ENCODE peak calls at places on chromosomes 3 and 15, in five cellular contexts. J is H1, I is WTC11, N is HepG2, Q is GM12878. O is an unnamed sample.

GRCh38 chr15:29749365-29750086 is 72.7 kb downstream of the TJP1 start:
- DNase-seq in I (no peak), Q (no peak), N (no peak), J (no peak), O (no peak)

GRCh38 chr3:142180761-142181362 is 31.5 kb upstream of the TFDP2 start:
- DNase-seq in I (peak), Q (no peak), N (peak), J (peak), O (peak)

GRCh38 chr15:50151468-50151867 is 30.5 kb upstream of the SLC27A2 start:
- DNase-seq in J (no peak), N (no peak), Q (no peak), I (no peak), O (no peak)

GRCh38 chr15:85019815-85020590 is 38.3 kb downstream of the PDE8A start:
- DNase-seq in Q (peak), I (no peak), J (no peak), N (no peak), O (no peak)

GRCh38 chr3:34998905-34999304 is 640.4 kb upstream of the ARPP21 start:
- DNase-seq in Q (no peak), J (no peak), N (no peak), I (no peak), O (no peak)

GRCh38 chr15:101134780-101135179 is 117.1 kb downstream of the CHSY1 start:
- DNase-seq in Q (no peak), N (no peak), I (no peak), J (no peak), O (no peak)

GRCh38 chr15:28936481-28936881 is 50.7 kb downstream of the APBA2 start:
- DNase-seq in I (no peak), J (no peak), N (no peak), Q (no peak), O (no peak)

GRCh38 chr3:17581421-17582080 is 160.9 kb downstream of the TBC1D5 start:
- DNase-seq in Q (no peak), I (no peak), J (no peak), N (no peak), O (no peak)

GRCh38 chr3:161939919-161940693 is 443.5 kb downstream of the OTOL1 start:
- DNase-seq in N (no peak), Q (no peak), I (no peak), J (no peak), O (no peak)

GRCh38 chr3:130820976-130821375 is 72.9 kb upstream of the ATP2C1 start:
- DNase-seq in I (no peak), J (no peak), N (peak), Q (no peak), O (no peak)

GRCh38 chr3:5022966-5023776 is 43.9 kb downstream of the BHLHE40 start:
- DNase-seq in N (peak), J (no peak), Q (no peak), I (no peak), O (peak)

GRCh38 chr3:184325269-184325668 is 10.9 kb downstream of the EIF4G1 start:
- DNase-seq in Q (no peak), N (no peak), I (no peak), J (no peak), O (no peak)

GRCh38 chr15:80934761-80935221 is 54.8 kb downstream of the MESD start:
- DNase-seq in Q (no peak), N (no peak), J (no peak), I (no peak), O (no peak)

GRCh38 chr3:195662-196061 is 901 bp upstream of the CHL1 start:
- DNase-seq in J (no peak), Q (no peak), I (no peak), N (no peak), O (no peak)

GRCh38 chr3:112470791-112471190 is 28.5 kb downstream of the BTLA start:
- DNase-seq in Q (no peak), I (no peak), J (no peak), N (no peak), O (no peak)

GRCh38 chr3:63869929-63870328 is 6.3 kb downstream of the ATXN7 start:
- DNase-seq in Q (no peak), N (no peak), J (no peak), I (no peak), O (no peak)

GRCh38 chr15:50146661-50147060 is 27.6 kb upstream of the ATP8B4 start:
- DNase-seq in J (no peak), I (no peak), Q (no peak), N (no peak), O (no peak)

GRCh38 chr15:101401286-101401685 is 88.2 kb downstream of the PCSK6 start:
- DNase-seq in Q (no peak), J (peak), N (no peak), I (no peak), O (no peak)

GRCh38 chr15:99440029-99440428 is 125.8 kb upstream of the MEF2A start:
- DNase-seq in N (no peak), J (no peak), Q (no peak), I (no peak), O (no peak)

GRCh38 chr3:39148116-39149058 is 5.0 kb downstream of the CSRNP1 start:
- DNase-seq in Q (no peak), N (no peak), J (no peak), I (no peak), O (peak)

GRCh38 chr3:16490062-16490641 is 23.3 kb downstream of the RFTN1 start:
- DNase-seq in J (no peak), I (no peak), Q (no peak), N (no peak), O (no peak)

GRCh38 chr3:59436164-59436958 is 386.5 kb upstream of the CFAP20DC start:
- DNase-seq in Q (no peak), I (no peak), J (no peak), N (no peak), O (no peak)

DNA sequence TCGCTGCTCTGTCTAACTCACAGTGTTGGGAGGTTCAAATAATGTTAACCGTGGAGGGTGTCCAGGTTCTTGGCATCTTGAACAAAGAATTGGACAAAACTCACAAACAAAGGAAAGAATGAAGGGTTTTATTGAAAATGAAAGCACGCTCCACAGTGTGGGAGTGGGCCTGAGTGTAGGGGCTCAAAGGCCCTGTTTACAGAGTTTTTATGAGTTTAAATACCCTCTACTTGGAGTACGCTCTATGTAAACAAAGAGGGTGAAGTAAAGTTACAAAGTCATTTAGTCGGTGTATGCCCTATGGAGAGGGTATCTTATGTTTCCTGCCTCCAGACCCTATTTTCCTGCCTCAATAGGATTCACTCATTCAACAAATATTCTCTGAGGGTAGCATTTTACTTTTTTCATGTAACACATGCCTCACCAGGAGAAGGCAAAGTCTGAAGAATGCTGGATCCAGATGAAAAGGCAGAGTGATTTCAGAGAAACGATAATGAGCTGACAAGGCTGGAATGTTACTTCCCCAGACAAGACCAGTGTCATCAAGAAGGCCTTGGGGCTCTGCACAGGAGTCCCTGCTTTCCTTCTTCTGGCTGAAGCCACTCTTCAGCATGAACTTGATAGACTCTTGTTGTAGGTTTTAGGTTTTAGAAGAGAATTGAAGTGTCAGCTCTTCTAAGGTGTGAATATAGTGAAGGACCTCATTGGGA is 163.6 kb downstream of the FAM43A start:
- DNase-seq in J (no peak), N (peak), I (no peak), Q (no peak), O (no peak)
- TF ChIP-seq CREB1 in J (no peak), N (no peak), I (no peak), Q (no peak), O (no peak)

GRCh38 chr15:38017721-38018120 is 83.3 kb downstream of the TMCO5A start:
- DNase-seq in J (no peak), N (no peak), Q (peak), I (no peak), O (peak)
- TF ChIP-seq ATF3 in J (no peak), N (no peak), Q (no peak), I (no peak), O (no peak)

GRCh38 chr15:67433495-67434099 is 87.3 kb upstream of the C15orf61 start:
- DNase-seq in Q (peak), J (peak), I (peak), N (peak), O (peak)
- TF ChIP-seq CREB1 in Q (no peak), J (no peak), I (no peak), N (no peak), O (no peak)

GRCh38 chr3:66138336-66139234 is 82.2 kb upstream of the SLC25A26 start:
- DNase-seq in I (peak), N (peak), J (peak), Q (no peak), O (peak)
- TF ChIP-seq ATF3 in I (no peak), N (no peak), J (no peak), Q (no peak), O (no peak)

DNA sequence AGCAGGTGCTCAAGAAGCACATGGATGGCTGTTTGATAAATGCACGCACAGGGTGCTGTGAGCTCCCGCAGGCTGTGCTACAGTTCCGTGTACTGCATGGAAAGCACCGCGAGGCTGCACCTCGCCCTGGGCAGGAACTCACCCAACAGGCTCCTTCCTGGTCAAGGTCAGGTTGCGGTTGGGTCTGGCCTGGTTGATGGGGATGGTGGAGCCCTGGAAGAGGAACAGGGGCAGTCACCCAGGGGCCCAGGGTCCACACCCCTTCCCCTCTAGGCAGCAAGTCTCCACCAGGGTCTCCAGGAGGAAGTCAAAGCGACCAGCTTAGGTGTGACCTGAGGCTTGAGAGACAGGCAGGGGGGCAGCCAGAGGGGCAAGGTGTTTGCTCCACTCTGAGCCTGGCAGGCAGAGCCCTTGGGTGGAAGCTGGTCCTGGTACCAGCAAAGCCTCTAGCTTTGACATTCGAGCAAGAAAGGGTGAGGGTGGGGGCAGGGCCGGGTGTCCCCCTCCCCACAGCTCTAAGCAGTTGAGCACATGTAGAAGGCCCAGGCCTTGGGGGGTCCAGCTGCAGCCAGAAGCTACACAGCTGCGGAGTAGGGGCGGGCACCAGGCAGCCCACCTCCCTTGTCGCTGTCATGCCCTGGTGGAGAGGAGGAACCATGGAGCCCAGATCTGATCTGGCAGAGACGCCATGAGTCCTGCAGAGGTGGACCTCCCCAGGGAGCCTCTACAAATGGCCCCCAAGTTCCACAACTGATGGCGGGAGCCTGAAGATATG is 46.3 kb upstream of the SLC41A3 start:
- DNase-seq in Q (no peak), I (no peak), J (peak), N (no peak), O (no peak)
- TF ChIP-seq CREB1 in Q (no peak), I (no peak), J (no peak), N (no peak), O (no peak)

DNA sequence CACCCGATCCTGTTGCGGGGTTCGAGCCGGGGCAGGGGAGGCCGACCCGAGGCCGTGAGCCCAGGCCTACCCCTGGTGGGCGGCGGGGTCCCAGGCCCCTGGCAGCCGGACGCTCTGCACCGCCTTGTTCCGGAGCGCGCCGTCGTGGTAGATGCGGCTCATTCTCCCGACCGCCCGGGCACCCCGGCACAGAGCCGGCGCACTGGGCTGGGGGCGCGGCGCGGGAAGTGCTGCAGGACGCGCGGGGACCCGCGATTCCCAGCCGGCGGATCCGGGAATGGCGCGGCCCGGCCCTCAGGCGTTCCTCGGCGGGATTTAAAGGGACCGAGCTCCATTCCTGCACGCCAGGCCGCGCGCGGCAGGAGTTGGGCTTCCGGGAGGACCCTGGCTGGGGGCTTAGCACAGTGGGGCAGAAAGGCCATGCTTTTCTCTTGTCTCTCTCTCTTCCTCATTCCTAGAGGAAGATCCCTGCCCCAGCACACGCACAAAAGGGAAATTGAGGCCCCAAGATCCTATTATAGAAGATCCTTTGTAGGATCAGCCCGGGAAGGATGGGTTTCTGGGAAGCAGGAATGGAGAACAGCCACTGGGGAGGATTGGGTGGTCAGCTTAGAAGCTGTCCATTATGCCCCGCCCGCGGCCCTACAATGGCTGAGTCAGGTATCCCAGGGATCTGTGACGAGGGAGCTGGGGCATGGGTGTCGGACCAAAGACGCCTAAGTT is at the start of gene ARPIN:
- DNase-seq in I (peak), Q (no peak), N (peak), J (peak), O (no peak)
- TF ChIP-seq ATF3 in I (no peak), Q (no peak), N (no peak), J (no peak), O (no peak)

GRCh38 chr15:65334586-65335231 is 30.2 kb downstream of the RNU5B-1 start:
- DNase-seq in I (no peak), N (no peak), J (peak), Q (no peak), O (no peak)
- TF ChIP-seq CREB1 in I (no peak), N (no peak), J (no peak), Q (no peak), O (no peak)

DNA sequence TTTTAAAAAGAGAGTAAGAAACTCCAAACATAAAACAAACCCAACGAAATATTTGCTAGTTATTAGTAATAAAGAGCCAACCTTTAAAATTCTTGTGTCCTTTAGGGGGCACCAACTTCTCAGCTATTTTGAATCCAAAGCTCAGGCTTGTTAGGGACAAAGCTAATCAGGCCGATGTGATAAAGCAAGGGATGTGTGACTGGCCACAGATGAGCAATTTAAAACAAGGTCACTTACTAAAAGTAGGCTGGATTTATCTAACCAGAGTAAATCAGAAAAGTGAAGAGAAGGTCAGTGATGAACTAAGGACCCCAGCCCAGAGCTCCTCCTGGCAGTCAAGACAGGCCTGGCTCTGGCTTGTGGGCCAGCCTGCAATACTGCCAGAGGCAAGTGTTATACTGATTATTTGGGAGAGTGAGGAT is 108.5 kb downstream of the CYP19A1 start:
- DNase-seq in Q (no peak), N (peak), I (no peak), J (no peak), O (peak)
- TF ChIP-seq ATF3 in Q (no peak), N (no peak), I (no peak), J (no peak), O (no peak)

DNA sequence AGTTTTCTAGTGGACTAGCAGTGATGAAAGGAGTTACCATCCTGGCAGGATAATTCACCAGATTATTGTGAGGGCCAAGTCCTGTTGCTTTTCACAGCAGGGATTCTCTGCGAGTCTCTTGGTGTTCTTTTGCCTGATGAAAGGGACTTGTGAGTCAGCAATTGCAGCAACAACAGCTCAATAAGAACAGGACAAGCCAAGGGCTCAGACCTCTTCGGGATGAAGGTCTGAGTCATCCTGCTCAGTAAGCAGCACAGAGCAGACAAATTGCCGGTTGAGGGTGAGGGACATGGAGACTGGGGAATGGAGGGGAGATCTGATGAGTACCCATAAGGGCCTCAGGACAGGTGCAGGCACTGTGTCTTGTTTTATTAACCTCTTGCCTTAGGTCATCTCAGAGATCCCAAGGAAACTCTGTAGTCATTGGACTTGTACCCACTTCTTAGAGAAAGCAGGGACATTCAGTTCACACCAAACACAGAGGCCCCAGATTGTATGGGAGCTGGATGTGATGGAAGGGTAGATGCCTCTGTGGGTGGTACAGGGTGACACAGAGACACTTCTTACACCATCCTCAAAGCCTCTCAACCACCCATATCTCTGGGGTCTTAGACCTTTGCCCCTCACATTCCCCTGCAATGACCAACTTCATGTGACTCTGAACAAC is 173.8 kb upstream of the TLE3 start:
- DNase-seq in Q (no peak), I (no peak), N (no peak), J (no peak), O (no peak)
- TF ChIP-seq CREB1 in Q (no peak), I (no peak), N (no peak), J (no peak), O (no peak)

O was measured in K562.